ENCODE peak calls at places on chromosome 1, in nine cellular contexts. O is cardiac fibroblast, Q is GM23248, I is cardiac muscle cell, E is K562, W is left ventricle myocardium inferior, V is coronary artery, Z is AG09309, X is vagina. L is an unnamed sample.

GRCh38 chr1:200653022-200653462 is 16.7 kb downstream of the DDX59 start:
- DNase-seq in I (peak; percentile 7), E (peak; percentile 56), X (no peak), O (no peak), Q (no peak), Z (no peak), V (no peak), W (no peak), L (no peak)

GRCh38 chr1:119080586-119080985 is 59.9 kb downstream of the WARS2 start:
- DNase-seq in W (no peak), X (no peak), Z (peak; percentile 79), Q (peak; percentile 92), E (no peak), V (peak; percentile 74), O (peak; percentile 93), I (no peak), L (peak; percentile 97)

GRCh38 chr1:52399629-52400028 is 4.6 kb downstream of the ORC1 start:
- DNase-seq in Q (no peak), O (no peak), W (no peak), V (no peak), E (no peak), Z (no peak), I (no peak), X (no peak), L (no peak)

GRCh38 chr1:36728051-36728450 is 245.3 kb upstream of the CSF3R start:
- DNase-seq in E (no peak), X (no peak), I (no peak), W (no peak), V (peak; percentile 35), Q (no peak), O (no peak), Z (no peak), L (no peak)

GRCh38 chr1:47201179-47201578 is 11.3 kb upstream of the PDZK1IP1 start:
- DNase-seq in E (no peak), I (no peak), Z (no peak), O (peak; percentile 64), W (no peak), X (no peak), V (no peak), Q (no peak), L (peak; percentile 58)

GRCh38 chr1:36400825-36401601 is 3.3 kb upstream of the LSM10 start:
- DNase-seq in X (no peak), E (peak; percentile 92), O (peak; percentile 41), Q (peak; percentile 98), V (no peak), I (peak; percentile 92), W (peak; percentile 73), Z (peak; percentile 82), L (peak; percentile 84)

GRCh38 chr1:38529337-38529860 is 330.2 kb downstream of the RRAGC start:
- DNase-seq in W (no peak), E (no peak), X (no peak), O (no peak), Z (no peak), I (no peak), Q (peak; percentile 6), V (no peak), L (no peak)

GRCh38 chr1:111559736-111560279 is 56.4 kb upstream of the ADORA3 start:
- DNase-seq in I (peak; percentile 66), Z (no peak), Q (peak; percentile 88), V (no peak), E (no peak), O (peak; percentile 34), W (no peak), X (no peak), L (peak; percentile 43)

GRCh38 chr1:22399421-22400091 is 52.1 kb upstream of the ZBTB40 start:
- DNase-seq in W (no peak), X (no peak), I (no peak), V (no peak), Z (no peak), Q (no peak), O (no peak), E (no peak), L (no peak)

GRCh38 chr1:10195570-10195969 is 14.8 kb upstream of the KIF1B start:
- DNase-seq in Z (no peak), V (no peak), Q (peak; percentile 58), W (no peak), I (no peak), X (no peak), E (no peak), O (peak; percentile 30), L (peak; percentile 23)

GRCh38 chr1:23376890-23377811 is 7.5 kb upstream of the ZNF436 start:
- DNase-seq in Q (peak; percentile 91), O (peak; percentile 74), I (no peak), W (peak; percentile 54), Z (no peak), V (no peak), E (peak; percentile 67), X (peak; percentile 96), L (peak; percentile 85)

GRCh38 chr1:160271025-160271424 is 8.7 kb upstream of the DCAF8 start:
- DNase-seq in E (no peak), Z (no peak), Q (no peak), X (no peak), W (no peak), I (no peak), O (no peak), V (no peak), L (no peak)

DNA sequence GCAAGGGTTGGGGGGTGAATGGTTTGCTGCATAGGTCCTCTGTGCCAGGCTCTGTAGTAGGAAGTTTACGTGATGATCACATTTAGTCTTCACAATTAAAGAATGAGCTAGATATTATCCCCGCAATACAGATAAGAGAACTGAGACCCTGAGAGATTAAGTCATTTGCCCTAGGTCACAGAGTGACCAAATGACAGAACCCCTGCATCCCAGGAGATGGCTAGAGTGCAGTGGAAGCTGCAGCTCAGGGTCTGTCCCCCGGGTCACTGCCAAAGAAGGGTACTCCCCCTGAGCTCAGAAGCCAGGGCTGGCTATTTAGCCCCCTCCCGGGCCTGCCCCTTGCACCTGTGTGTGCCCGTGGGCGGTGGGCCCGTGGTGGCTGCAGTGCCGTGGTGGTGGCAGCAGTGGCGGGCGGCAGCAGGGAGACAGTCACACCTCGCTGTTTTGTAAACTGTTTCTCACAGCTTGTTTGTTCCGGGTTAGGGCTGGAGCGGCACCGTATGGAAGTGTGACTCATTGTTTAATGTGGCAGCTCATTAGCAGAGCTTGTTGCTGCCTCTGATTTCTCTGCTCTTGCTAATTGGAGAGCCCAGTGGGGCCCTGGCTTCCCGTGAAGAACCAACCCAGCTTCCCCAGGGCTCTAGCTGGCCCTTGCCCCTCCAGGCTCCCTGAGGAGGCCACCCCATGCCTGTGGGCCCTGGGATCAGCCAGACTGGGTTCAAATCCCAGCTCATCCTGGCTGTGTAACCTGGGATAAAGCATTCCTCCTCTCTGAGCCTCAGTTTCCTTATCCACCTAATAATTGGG is 19.3 kb upstream of the FOXO6 start:
- DNase-seq in I (no peak), Z (no peak), X (peak; percentile 52), V (peak; percentile 33), W (no peak), Q (peak; percentile 54), O (peak; percentile 38), E (no peak), L (peak; percentile 16)
- H3K4me3 ChIP-seq in I (no peak overlapping the region), Z (no peak overlapping the region), X (no peak overlapping the region), V (no peak overlapping the region), W (no peak overlapping the region), Q (no peak overlapping the region), O (no peak overlapping the region), E (no peak overlapping the region), L (no peak overlapping the region)

GRCh38 chr1:156892190-156893047 is 1.1 kb upstream of the PEAR1 start:
- DNase-seq in V (peak; percentile 93), O (peak; percentile 95), Z (peak; percentile 21), I (peak; percentile 94), E (peak; percentile 96), W (peak; percentile 94), Q (peak; percentile 94), X (peak; percentile 94), L (peak; percentile 83)
- H3K4me3 ChIP-seq in V (peak overlapping the region; percentile 81), O (peak overlapping the region; percentile 30), Z (peak overlapping the region; percentile 20), I (no peak overlapping the region), E (no peak overlapping the region), W (peak overlapping the region; percentile 72), Q (peak overlapping the region; percentile 59), X (peak overlapping the region; percentile 44), L (peak overlapping the region; percentile 42)

GRCh38 chr1:159113783-159114182 is 37.2 kb upstream of the AIM2 start:
- DNase-seq in E (no peak), V (no peak), Z (no peak), X (no peak), W (no peak), Q (no peak), I (no peak), O (no peak), L (no peak)
- H3K4me3 ChIP-seq in E (no peak overlapping the region), V (no peak overlapping the region), Z (no peak overlapping the region), X (no peak overlapping the region), W (no peak overlapping the region), Q (no peak overlapping the region), I (no peak overlapping the region), O (no peak overlapping the region), L (no peak overlapping the region)

DNA sequence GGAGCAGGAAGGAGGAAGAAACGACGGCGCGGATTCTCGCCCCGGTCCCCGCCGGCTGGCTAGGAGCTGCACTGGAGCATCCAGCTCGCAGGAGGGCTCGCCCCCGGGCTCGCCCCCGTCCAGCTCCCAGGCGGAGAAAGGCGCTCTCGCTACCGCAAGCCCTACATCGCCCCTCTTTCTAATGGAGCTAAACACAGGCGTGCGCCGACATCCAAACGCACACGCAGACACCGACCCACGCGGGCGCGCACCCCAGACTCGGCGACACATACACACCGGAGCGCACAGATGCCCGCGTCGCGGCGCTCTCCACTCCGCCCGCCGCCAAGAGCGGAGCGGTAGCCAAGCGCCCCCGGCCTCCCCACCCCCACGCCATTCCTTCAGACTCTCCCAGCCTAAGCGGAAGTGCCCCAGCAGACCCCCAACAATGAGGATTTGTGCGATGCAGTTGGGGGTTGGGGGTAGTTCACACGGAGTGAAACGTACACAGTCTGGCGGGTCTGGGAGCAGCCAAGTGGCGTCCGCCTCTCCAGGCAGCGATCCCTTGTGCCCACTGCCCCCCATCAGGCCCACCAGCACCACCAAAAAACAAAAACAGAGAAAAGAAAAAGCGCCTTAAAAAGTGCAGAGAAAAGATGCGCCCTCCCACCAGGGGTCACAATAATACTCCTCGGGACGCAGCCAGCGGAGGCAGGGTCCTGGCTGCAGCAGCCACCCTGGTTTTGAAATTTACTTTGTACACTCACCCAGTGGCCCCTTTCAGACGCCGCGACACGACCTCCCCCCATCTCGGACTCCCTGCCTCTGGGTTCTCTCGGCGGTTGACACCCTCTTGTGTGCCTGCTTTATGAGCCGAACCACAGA is 1.4 kb downstream of the DAB1 start:
- DNase-seq in I (peak; percentile 77), W (peak; percentile 20), Z (no peak), Q (peak; percentile 40), E (no peak), O (peak; percentile 12), X (no peak), V (no peak), L (peak; percentile 36)
- H3K4me3 ChIP-seq in I (peak overlapping the region; percentile 68), W (peak overlapping the region; percentile 71), Z (peak overlapping the region; percentile 45), Q (peak overlapping the region; percentile 55), E (no peak overlapping the region), O (no peak overlapping the region), X (peak overlapping the region; percentile 26), V (peak overlapping the region; percentile 67), L (peak overlapping the region; percentile 68)